ENCODE peak calls at places on chromosomes 3 and 15, in nine cellular contexts. W is SW480; Y is activated gamma-delta T cell treated with Interleukin-2 at 50 U/mL for 16 hours; X is T-helper 2 cell; L is colonic mucosa; Q is cardiac fibroblast; D is H4; P is activated CD4-positive, alpha-beta T cell treated with anti-CD3 and anti-CD28 coated beads, Interleukin-2, amount 50 U/mL, for 24 hours; S is activated T-cell treated with anti-CD3 and anti-CD28 coated beads, Interleukin-2, amount 50 U/mL, for 72 hours. B is an unnamed sample.

GRCh38 chr3:194582196-194582905 is 50.9 kb downstream of the TMEM44 start:
- DNase-seq in W (no peak), Y (no peak), X (no peak), L (no peak), Q (no peak), D (no peak), P (no peak), S (no peak), B (no peak)

GRCh38 chr15:57427367-57427821 is 51.1 kb downstream of the CGNL1 start:
- DNase-seq in W (no peak), Y (no peak), X (no peak), L (peak), Q (peak), D (peak), P (no peak), S (no peak), B (peak)

GRCh38 chr15:61327019-61327631 is 98.0 kb upstream of the RORA start:
- DNase-seq in W (peak), Y (no peak), X (no peak), L (no peak), Q (no peak), D (no peak), P (no peak), S (no peak), B (no peak)

GRCh38 chr3:141578197-141578596 is 91.4 kb downstream of the RASA2 start:
- DNase-seq in W (no peak), Y (no peak), X (no peak), L (no peak), Q (peak), D (no peak), P (no peak), S (no peak), B (no peak)

GRCh38 chr3:165056510-165056909 is 21.8 kb downstream of the SI start:
- DNase-seq in W (no peak), Y (no peak), X (no peak), L (no peak), Q (no peak), D (no peak), P (no peak), S (no peak), B (no peak)

GRCh38 chr3:132164469-132165092 is 129.8 kb upstream of the CPNE4 start:
- DNase-seq in W (no peak), Y (no peak), X (no peak), L (no peak), Q (peak), D (no peak), P (no peak), S (no peak), B (no peak)

GRCh38 chr3:4722103-4722502 is 229.0 kb downstream of the ITPR1 start:
- DNase-seq in W (peak), Y (no peak), X (no peak), L (peak), Q (peak), D (peak), P (no peak), S (peak), B (no peak)

GRCh38 chr15:25450163-25450562 is 11.3 kb upstream of the UBE3A start:
- DNase-seq in W (no peak), Y (no peak), X (no peak), L (no peak), Q (no peak), D (no peak), P (no peak), S (no peak), B (no peak)

GRCh38 chr3:193132923-193133463 is 108.0 kb upstream of the PLAAT1 start:
- DNase-seq in W (no peak), Y (no peak), X (no peak), L (no peak), Q (no peak), D (no peak), P (no peak), S (no peak), B (no peak)

GRCh38 chr15:42608110-42608531 is 32.7 kb downstream of the STARD9 start:
- DNase-seq in W (peak), Y (peak), X (no peak), L (no peak), Q (peak), D (peak), P (no peak), S (peak), B (peak)

GRCh38 chr15:57432141-57432701 is 55.9 kb downstream of the CGNL1 start:
- DNase-seq in W (no peak), Y (no peak), X (no peak), L (peak), Q (no peak), D (no peak), P (no peak), S (no peak), B (no peak)

GRCh38 chr3:174122411-174122810 is 724.9 kb downstream of the NLGN1 start:
- DNase-seq in W (no peak), Y (no peak), X (no peak), L (no peak), Q (no peak), D (no peak), P (no peak), S (no peak), B (no peak)

GRCh38 chr3:191220908-191221307 is 21.9 kb downstream of the OSTN start:
- DNase-seq in W (no peak), Y (no peak), X (no peak), L (no peak), Q (peak), D (peak), P (no peak), S (no peak), B (no peak)

GRCh38 chr15:26070095-26070532 is 207.0 kb upstream of the ATP10A start:
- DNase-seq in W (peak), Y (no peak), X (no peak), L (no peak), Q (no peak), D (no peak), P (no peak), S (no peak), B (no peak)

GRCh38 chr3:63364909-63365308 is 86.8 kb downstream of the SYNPR start:
- DNase-seq in W (peak), Y (no peak), X (no peak), L (no peak), Q (no peak), D (no peak), P (no peak), S (no peak), B (no peak)

GRCh38 chr15:51386960-51387698 is 45.7 kb downstream of the GLDN start:
- DNase-seq in W (peak), Y (no peak), X (no peak), L (no peak), Q (no peak), D (no peak), P (no peak), S (no peak), B (no peak)

GRCh38 chr15:65752151-65752700 is 39.9 kb downstream of the DENND4A start:
- DNase-seq in W (no peak), Y (no peak), X (no peak), L (no peak), Q (peak), D (no peak), P (no peak), S (no peak), B (no peak)

GRCh38 chr3:76470285-76470684 is 569.6 kb upstream of the ROBO2 start:
- DNase-seq in W (no peak), Y (no peak), X (no peak), L (no peak), Q (peak), D (peak), P (no peak), S (no peak), B (peak)

GRCh38 chr3:66819993-66820501 is 178.1 kb upstream of the KBTBD8 start:
- DNase-seq in W (peak), Y (no peak), X (no peak), L (no peak), Q (no peak), D (no peak), P (no peak), S (no peak), B (no peak)